ENCODE peak calls at places on chromosomes 12 and 14, in seven cellular contexts. Z, P, H, I, O, N and L are unnamed samples.

GRCh38 chr12:19997996-19998395 is 370.3 kb upstream of the PDE3A start:
- DNase-seq in Z (no peak), P (no peak), H (no peak), I (no peak), O (no peak), N (no peak), L (no peak)

GRCh38 chr14:56295743-56296142 is 177.5 kb downstream of the PELI2 start:
- DNase-seq in Z (no peak), P (no peak), H (no peak), I (no peak), O (no peak), N (no peak), L (no peak)

GRCh38 chr12:56724660-56724988 is 475 bp downstream of the NACA start:
- DNase-seq in Z (no peak), P (peak), H (peak), I (peak), O (no peak), N (no peak), L (no peak)

GRCh38 chr12:12784911-12785814 is at the start of gene APOLD1:
- DNase-seq in Z (no peak), P (no peak), H (no peak), I (no peak), O (no peak), N (peak), L (no peak)

GRCh38 chr12:45669762-45670161 is 59.7 kb upstream of the ARID2 start:
- DNase-seq in Z (no peak), P (no peak), H (no peak), I (no peak), O (no peak), N (no peak), L (no peak)

GRCh38 chr14:97524579-97525319 is 727.6 kb downstream of the VRK1 start:
- DNase-seq in Z (peak), P (no peak), H (no peak), I (no peak), O (no peak), N (no peak), L (no peak)

GRCh38 chr14:36901846-36902245 is 240.2 kb downstream of the PAX9 start:
- DNase-seq in Z (no peak), P (no peak), H (no peak), I (no peak), O (no peak), N (no peak), L (no peak)

GRCh38 chr12:644818-645552 is 18.3 kb downstream of the NINJ2 start:
- DNase-seq in Z (no peak), P (no peak), H (no peak), I (no peak), O (no peak), N (no peak), L (no peak)

GRCh38 chr14:76771432-76771980 is 10.2 kb downstream of the VASH1 start:
- DNase-seq in Z (no peak), P (no peak), H (no peak), I (no peak), O (no peak), N (no peak), L (no peak)

GRCh38 chr14:100883789-100884101 is 19.8 kb downstream of the RTL1 start:
- DNase-seq in Z (no peak), P (no peak), H (no peak), I (no peak), O (peak), N (no peak), L (no peak)

GRCh38 chr12:26425587-26426260 is 230.4 kb downstream of the SSPN start:
- DNase-seq in Z (peak), P (no peak), H (no peak), I (no peak), O (no peak), N (no peak), L (no peak)

GRCh38 chr12:40137252-40137651 is 31.4 kb upstream of the SLC2A13 start:
- DNase-seq in Z (peak), P (no peak), H (no peak), I (no peak), O (no peak), N (no peak), L (peak)

GRCh38 chr12:573226-573625 is 90.0 kb downstream of the NINJ2 start:
- DNase-seq in Z (no peak), P (no peak), H (no peak), I (no peak), O (no peak), N (no peak), L (no peak)

GRCh38 chr14:100890044-100890443 is 13.5 kb downstream of the RTL1 start:
- DNase-seq in Z (no peak), P (no peak), H (no peak), I (no peak), O (peak), N (no peak), L (no peak)

GRCh38 chr12:14403293-14403692 is 37.8 kb downstream of the ATF7IP start:
- DNase-seq in Z (no peak), P (no peak), H (no peak), I (no peak), O (no peak), N (no peak), L (no peak)

GRCh38 chr12:76420221-76420620 is 72.0 kb upstream of the BBS10 start:
- DNase-seq in Z (no peak), P (no peak), H (no peak), I (no peak), O (no peak), N (no peak), L (no peak)

GRCh38 chr12:11702959-11703358 is 53.5 kb downstream of the ETV6 start:
- DNase-seq in Z (no peak), P (no peak), H (no peak), I (no peak), O (no peak), N (no peak), L (no peak)